ENCODE peak calls at places on chromosomes 2 and 18, in eight cellular contexts. One of them, this sample, is unnamed.
A peak's percentile ranks its signal among the peaks of the same experiment; 100 is the strongest.

GRCh38 chr2:95311821-95312542 is 14.8 kb downstream of the KCNIP3 start:
- DNase-seq in fibroblast of lung: no peak
- DNase-seq in HCT116: no peak
- DNase-seq in astrocyte: no peak
- DNase-seq in IMR-90: no peak
- DNase-seq in neural progenitor cell: no peak
- DNase-seq in hepatocyte: no peak
- DNase-seq in keratinocyte: no peak
- DNase-seq in this sample: no peak

GRCh38 chr2:179243046-179243445 is 21.6 kb downstream of the SESTD1 start:
- DNase-seq in fibroblast of lung: no peak
- DNase-seq in HCT116: no peak
- DNase-seq in astrocyte: no peak
- DNase-seq in IMR-90: no peak
- DNase-seq in neural progenitor cell: no peak
- DNase-seq in hepatocyte: no peak
- DNase-seq in keratinocyte: no peak
- DNase-seq in this sample: no peak

GRCh38 chr2:48912110-48912509 is 156.6 kb upstream of the LHCGR start:
- DNase-seq in fibroblast of lung: no peak
- DNase-seq in HCT116: no peak
- DNase-seq in astrocyte: no peak
- DNase-seq in IMR-90: no peak
- DNase-seq in neural progenitor cell: peak; percentile 52
- DNase-seq in hepatocyte: peak; percentile 25
- DNase-seq in keratinocyte: no peak
- DNase-seq in this sample: no peak

GRCh38 chr2:233168919-233169318 is 82.6 kb upstream of the ATG16L1 start:
- DNase-seq in fibroblast of lung: no peak
- DNase-seq in HCT116: no peak
- DNase-seq in astrocyte: no peak
- DNase-seq in IMR-90: no peak
- DNase-seq in neural progenitor cell: no peak
- DNase-seq in hepatocyte: no peak
- DNase-seq in keratinocyte: no peak
- DNase-seq in this sample: no peak

GRCh38 chr2:7846607-7847006 is 835.2 kb upstream of the ID2 start:
- DNase-seq in fibroblast of lung: no peak
- DNase-seq in HCT116: no peak
- DNase-seq in astrocyte: no peak
- DNase-seq in IMR-90: no peak
- DNase-seq in neural progenitor cell: no peak
- DNase-seq in hepatocyte: no peak
- DNase-seq in keratinocyte: no peak
- DNase-seq in this sample: no peak

GRCh38 chr2:96218508-96219131 is 10.0 kb upstream of the STARD7 start:
- DNase-seq in fibroblast of lung: no peak
- DNase-seq in HCT116: no peak
- DNase-seq in astrocyte: no peak
- DNase-seq in IMR-90: no peak
- DNase-seq in neural progenitor cell: no peak
- DNase-seq in hepatocyte: no peak
- DNase-seq in keratinocyte: no peak
- DNase-seq in this sample: no peak

GRCh38 chr18:79428287-79428686 is 32.6 kb downstream of the NFATC1 start:
- DNase-seq in fibroblast of lung: no peak
- DNase-seq in HCT116: no peak
- DNase-seq in astrocyte: no peak
- DNase-seq in IMR-90: no peak
- DNase-seq in neural progenitor cell: no peak
- DNase-seq in hepatocyte: no peak
- DNase-seq in keratinocyte: no peak
- DNase-seq in this sample: no peak

GRCh38 chr2:55123851-55124269 is 73.6 kb upstream of the RTN4 start:
- DNase-seq in fibroblast of lung: no peak
- DNase-seq in HCT116: no peak
- DNase-seq in astrocyte: no peak
- DNase-seq in IMR-90: no peak
- DNase-seq in neural progenitor cell: peak; percentile 73
- DNase-seq in hepatocyte: no peak
- DNase-seq in keratinocyte: no peak
- DNase-seq in this sample: no peak

GRCh38 chr2:13000644-13001375 is 284.1 kb downstream of the TRIB2 start:
- DNase-seq in fibroblast of lung: no peak
- DNase-seq in HCT116: no peak
- DNase-seq in astrocyte: peak; percentile 64
- DNase-seq in IMR-90: peak; percentile 29
- DNase-seq in neural progenitor cell: no peak
- DNase-seq in hepatocyte: peak; percentile 49
- DNase-seq in keratinocyte: no peak
- DNase-seq in this sample: no peak

GRCh38 chr2:11404381-11405073 is 60.1 kb upstream of the ROCK2 start:
- DNase-seq in fibroblast of lung: no peak
- DNase-seq in HCT116: no peak
- DNase-seq in astrocyte: no peak
- DNase-seq in IMR-90: no peak
- DNase-seq in neural progenitor cell: no peak
- DNase-seq in hepatocyte: no peak
- DNase-seq in keratinocyte: no peak
- DNase-seq in this sample: no peak

GRCh38 chr2:95354925-95355324 is 47.6 kb upstream of the FAHD2A start:
- DNase-seq in fibroblast of lung: no peak
- DNase-seq in HCT116: no peak
- DNase-seq in astrocyte: no peak
- DNase-seq in IMR-90: no peak
- DNase-seq in neural progenitor cell: no peak
- DNase-seq in hepatocyte: no peak
- DNase-seq in keratinocyte: no peak
- DNase-seq in this sample: no peak

GRCh38 chr2:20062615-20063545 is 11.5 kb upstream of the LAPTM4A start:
- DNase-seq in fibroblast of lung: peak; percentile 97
- DNase-seq in HCT116: no peak
- DNase-seq in astrocyte: peak; percentile 95
- DNase-seq in IMR-90: peak; percentile 99
- DNase-seq in neural progenitor cell: no peak
- DNase-seq in hepatocyte: peak; percentile 53
- DNase-seq in keratinocyte: no peak
- DNase-seq in this sample: no peak

GRCh38 chr2:101688266-101688665 is 9.2 kb upstream of the MAP4K4 start:
- DNase-seq in fibroblast of lung: no peak
- DNase-seq in HCT116: no peak
- DNase-seq in astrocyte: no peak
- DNase-seq in IMR-90: peak; percentile 50
- DNase-seq in neural progenitor cell: no peak
- DNase-seq in hepatocyte: no peak
- DNase-seq in keratinocyte: no peak
- DNase-seq in this sample: no peak

GRCh38 chr18:27685807-27686412 is 491.0 kb downstream of the CDH2 start:
- DNase-seq in fibroblast of lung: peak; percentile 56
- DNase-seq in HCT116: peak; percentile 18
- DNase-seq in astrocyte: peak; percentile 29
- DNase-seq in IMR-90: peak; percentile 39
- DNase-seq in neural progenitor cell: peak; percentile 47
- DNase-seq in hepatocyte: peak; percentile 69
- DNase-seq in keratinocyte: no peak
- DNase-seq in this sample: peak; percentile 26

GRCh38 chr2:180663016-180663471 is 317.4 kb upstream of the UBE2E3 start:
- DNase-seq in fibroblast of lung: peak; percentile 27
- DNase-seq in HCT116: no peak
- DNase-seq in astrocyte: no peak
- DNase-seq in IMR-90: no peak
- DNase-seq in neural progenitor cell: no peak
- DNase-seq in hepatocyte: no peak
- DNase-seq in keratinocyte: no peak
- DNase-seq in this sample: no peak

GRCh38 chr2:25330273-25330672 is 11.5 kb downstream of the DNMT3A start:
- DNase-seq in fibroblast of lung: no peak
- DNase-seq in HCT116: no peak
- DNase-seq in astrocyte: no peak
- DNase-seq in IMR-90: no peak
- DNase-seq in neural progenitor cell: no peak
- DNase-seq in hepatocyte: no peak
- DNase-seq in keratinocyte: no peak
- DNase-seq in this sample: no peak

GRCh38 chr2:32991091-32991845 is 44.5 kb downstream of the LTBP1 start:
- DNase-seq in fibroblast of lung: no peak
- DNase-seq in HCT116: no peak
- DNase-seq in astrocyte: no peak
- DNase-seq in IMR-90: no peak
- DNase-seq in neural progenitor cell: no peak
- DNase-seq in hepatocyte: no peak
- DNase-seq in keratinocyte: no peak
- DNase-seq in this sample: peak; percentile 61

GRCh38 chr2:198231562-198231961 is 427.2 kb downstream of the PLCL1 start:
- DNase-seq in fibroblast of lung: no peak
- DNase-seq in HCT116: no peak
- DNase-seq in astrocyte: no peak
- DNase-seq in IMR-90: no peak
- DNase-seq in neural progenitor cell: no peak
- DNase-seq in hepatocyte: no peak
- DNase-seq in keratinocyte: no peak
- DNase-seq in this sample: no peak

GRCh38 chr18:35045808-35046207 is 4.6 kb downstream of the MAPRE2 start:
- DNase-seq in fibroblast of lung: no peak
- DNase-seq in HCT116: no peak
- DNase-seq in astrocyte: no peak
- DNase-seq in IMR-90: no peak
- DNase-seq in neural progenitor cell: no peak
- DNase-seq in hepatocyte: no peak
- DNase-seq in keratinocyte: no peak
- DNase-seq in this sample: no peak
- TF ChIP-seq CTCF in fibroblast of lung: no peak
- TF ChIP-seq CTCF in HCT116: no peak
- TF ChIP-seq CTCF in astrocyte: no peak
- TF ChIP-seq CTCF in IMR-90: no peak
- TF ChIP-seq CTCF in neural progenitor cell: no peak
- TF ChIP-seq CTCF in hepatocyte: no peak
- TF ChIP-seq CTCF in keratinocyte: no peak
- TF ChIP-seq CTCF in this sample: no peak

GRCh38 chr2:237467447-237468179 is 19.4 kb upstream of the MLPH start:
- DNase-seq in fibroblast of lung: no peak
- DNase-seq in HCT116: no peak
- DNase-seq in astrocyte: no peak
- DNase-seq in IMR-90: no peak
- DNase-seq in neural progenitor cell: no peak
- DNase-seq in hepatocyte: no peak
- DNase-seq in keratinocyte: no peak
- DNase-seq in this sample: no peak

GRCh38 chr2:237465515-237466227 is 21.4 kb upstream of the MLPH start:
- DNase-seq in fibroblast of lung: peak; percentile 99
- DNase-seq in HCT116: peak; percentile 61
- DNase-seq in astrocyte: peak; percentile 98
- DNase-seq in IMR-90: peak; percentile 99
- DNase-seq in neural progenitor cell: no peak
- DNase-seq in hepatocyte: no peak
- DNase-seq in keratinocyte: no peak
- DNase-seq in this sample: peak; percentile 85

GRCh38 chr2:237459741-237460174 is 27.3 kb upstream of the MLPH start:
- DNase-seq in fibroblast of lung: peak; percentile 90
- DNase-seq in HCT116: no peak
- DNase-seq in astrocyte: peak; percentile 93
- DNase-seq in IMR-90: peak; percentile 82
- DNase-seq in neural progenitor cell: no peak
- DNase-seq in hepatocyte: no peak
- DNase-seq in keratinocyte: no peak
- DNase-seq in this sample: peak; percentile 92

GRCh38 chr2:237466266-237466665 is 20.8 kb upstream of the MLPH start:
- DNase-seq in fibroblast of lung: peak; percentile 92
- DNase-seq in HCT116: no peak
- DNase-seq in astrocyte: peak; percentile 76
- DNase-seq in IMR-90: peak; percentile 92
- DNase-seq in neural progenitor cell: no peak
- DNase-seq in hepatocyte: no peak
- DNase-seq in keratinocyte: no peak
- DNase-seq in this sample: no peak

DNA sequence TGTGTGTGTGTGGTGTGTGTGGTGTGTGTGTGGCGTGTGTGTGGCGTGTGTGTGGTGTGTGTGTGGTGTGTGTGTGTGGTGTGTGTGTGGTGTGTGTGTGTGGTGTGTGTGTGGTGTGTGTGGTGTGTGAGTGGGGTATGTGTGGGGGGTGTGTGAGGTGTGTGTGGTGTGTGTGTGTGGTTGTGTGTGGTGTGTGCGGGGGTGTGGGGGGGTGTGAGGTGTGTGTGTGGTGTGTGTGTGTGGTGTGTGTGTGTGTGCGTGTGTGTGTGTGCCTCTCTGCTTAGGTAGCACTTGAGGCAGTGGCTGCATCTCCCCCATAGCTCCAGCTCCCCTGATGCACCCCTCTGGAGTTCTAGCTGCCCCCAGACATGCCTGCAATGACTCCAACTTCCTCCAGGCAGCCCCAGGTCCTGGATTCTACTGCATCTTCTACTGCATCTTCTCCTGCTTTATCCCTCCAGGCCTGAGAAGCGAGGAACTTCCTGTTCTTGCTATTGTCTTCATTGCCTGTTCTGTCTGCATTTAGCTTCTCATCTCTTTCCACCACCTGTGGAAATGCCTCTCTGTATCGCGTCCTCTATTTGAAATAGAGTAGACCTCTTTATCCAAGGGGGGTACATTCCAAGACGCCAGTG is 22.2 kb upstream of the MLPH start:
- DNase-seq in fibroblast of lung: no peak
- DNase-seq in HCT116: no peak
- DNase-seq in astrocyte: no peak
- DNase-seq in IMR-90: peak; percentile 37
- DNase-seq in neural progenitor cell: no peak
- DNase-seq in hepatocyte: no peak
- DNase-seq in keratinocyte: no peak
- DNase-seq in this sample: no peak
- H2AFZ ChIP-seq in fibroblast of lung: no peak overlapping the region
- H2AFZ ChIP-seq in HCT116: no peak overlapping the region
- H2AFZ ChIP-seq in astrocyte: no peak overlapping the region
- H2AFZ ChIP-seq in IMR-90: peak overlapping the region; percentile 77
- H2AFZ ChIP-seq in neural progenitor cell: no peak overlapping the region
- H2AFZ ChIP-seq in hepatocyte: no peak overlapping the region
- H2AFZ ChIP-seq in keratinocyte: no peak overlapping the region
- H2AFZ ChIP-seq in this sample: no peak overlapping the region

DNA sequence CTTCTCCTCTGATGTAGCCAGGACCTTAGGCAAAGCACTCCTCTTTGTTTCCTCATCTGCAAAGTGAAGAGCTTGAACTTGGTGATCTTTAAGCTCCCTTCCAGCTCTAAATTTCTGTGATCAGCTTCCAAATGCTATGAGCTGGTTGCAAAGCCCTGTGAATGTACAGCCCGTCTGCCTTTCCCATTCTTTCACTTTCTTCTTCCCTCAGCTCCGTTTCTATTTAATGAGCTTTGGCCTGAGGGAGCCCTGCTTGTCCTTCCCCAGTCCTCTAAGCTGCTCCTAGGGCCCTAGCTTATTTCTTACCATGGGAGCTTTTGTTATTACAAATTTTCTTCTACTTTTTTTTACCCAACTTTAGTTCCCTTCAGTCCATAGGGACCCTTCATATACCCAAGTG is 190.4 kb downstream of the TXNL1 start:
- DNase-seq in fibroblast of lung: peak; percentile 34
- DNase-seq in HCT116: no peak
- DNase-seq in astrocyte: no peak
- DNase-seq in IMR-90: peak; percentile 25
- DNase-seq in neural progenitor cell: no peak
- DNase-seq in hepatocyte: no peak
- DNase-seq in keratinocyte: no peak
- DNase-seq in this sample: no peak
- TF ChIP-seq CTCF in fibroblast of lung: no peak
- TF ChIP-seq CTCF in HCT116: no peak
- TF ChIP-seq CTCF in astrocyte: no peak
- TF ChIP-seq CTCF in IMR-90: no peak
- TF ChIP-seq CTCF in neural progenitor cell: no peak
- TF ChIP-seq CTCF in hepatocyte: no peak
- TF ChIP-seq CTCF in keratinocyte: no peak
- TF ChIP-seq CTCF in this sample: no peak

GRCh38 chr2:234363011-234363487 is 133.8 kb downstream of the ARL4C start:
- DNase-seq in fibroblast of lung: no peak
- DNase-seq in HCT116: peak; percentile 98
- DNase-seq in astrocyte: peak; percentile 69
- DNase-seq in IMR-90: no peak
- DNase-seq in neural progenitor cell: peak; percentile 83
- DNase-seq in hepatocyte: peak; percentile 68
- DNase-seq in keratinocyte: no peak
- DNase-seq in this sample: no peak
- H2AFZ ChIP-seq in fibroblast of lung: no peak overlapping the region
- H2AFZ ChIP-seq in HCT116: peak overlapping the region; percentile 58
- H2AFZ ChIP-seq in astrocyte: no peak overlapping the region
- H2AFZ ChIP-seq in IMR-90: no peak overlapping the region
- H2AFZ ChIP-seq in neural progenitor cell: no peak overlapping the region
- H2AFZ ChIP-seq in hepatocyte: peak overlapping the region; percentile 7
- H2AFZ ChIP-seq in keratinocyte: no peak overlapping the region
- H2AFZ ChIP-seq in this sample: peak overlapping the region; percentile 42

This sample was measured in mammary epithelial cell.